ENCODE peak calls at places on chromosomes 3 and 15, in five cellular contexts. One of them, this sample, is unnamed.

GRCh38 chr3:161042023-161042501 is 63.1 kb downstream of the B3GALNT1 start:
- DNase-seq in esophagus squamous epithelium: no peak
- DNase-seq in body of pancreas: peak
- DNase-seq in type B pancreatic cell: no peak
- DNase-seq in endothelial cell: no peak
- DNase-seq in this sample: no peak

GRCh38 chr3:71444028-71444860 is 139.3 kb downstream of the FOXP1 start:
- DNase-seq in esophagus squamous epithelium: peak
- DNase-seq in body of pancreas: peak
- DNase-seq in type B pancreatic cell: no peak
- DNase-seq in endothelial cell: peak
- DNase-seq in this sample: no peak

GRCh38 chr15:89654847-89655805 is at the start of gene KIF7:
- DNase-seq in esophagus squamous epithelium: no peak
- DNase-seq in body of pancreas: peak
- DNase-seq in type B pancreatic cell: no peak
- DNase-seq in endothelial cell: peak
- DNase-seq in this sample: no peak

GRCh38 chr3:34583451-34583850 is 785.0 kb downstream of the PDCD6IP start:
- DNase-seq in esophagus squamous epithelium: no peak
- DNase-seq in body of pancreas: no peak
- DNase-seq in type B pancreatic cell: no peak
- DNase-seq in endothelial cell: no peak
- DNase-seq in this sample: no peak

GRCh38 chr3:141663993-141664392 is 74.1 kb upstream of the RNF7 start:
- DNase-seq in esophagus squamous epithelium: no peak
- DNase-seq in body of pancreas: no peak
- DNase-seq in type B pancreatic cell: no peak
- DNase-seq in endothelial cell: no peak
- DNase-seq in this sample: no peak

GRCh38 chr3:64187065-64187959 is 38.0 kb downstream of the PRICKLE2 start:
- DNase-seq in esophagus squamous epithelium: no peak
- DNase-seq in body of pancreas: peak
- DNase-seq in type B pancreatic cell: no peak
- DNase-seq in endothelial cell: no peak
- DNase-seq in this sample: peak

GRCh38 chr3:123385072-123385471 is 63.8 kb downstream of the ADCY5 start:
- DNase-seq in esophagus squamous epithelium: no peak
- DNase-seq in body of pancreas: no peak
- DNase-seq in type B pancreatic cell: no peak
- DNase-seq in endothelial cell: no peak
- DNase-seq in this sample: no peak

GRCh38 chr3:5194801-5195509 is 7.4 kb downstream of the EDEM1 start:
- DNase-seq in esophagus squamous epithelium: no peak
- DNase-seq in body of pancreas: peak
- DNase-seq in type B pancreatic cell: no peak
- DNase-seq in endothelial cell: no peak
- DNase-seq in this sample: no peak

GRCh38 chr15:84921121-84921520 is 36.7 kb downstream of the SLC28A1 start:
- DNase-seq in esophagus squamous epithelium: no peak
- DNase-seq in body of pancreas: no peak
- DNase-seq in type B pancreatic cell: no peak
- DNase-seq in endothelial cell: no peak
- DNase-seq in this sample: no peak

GRCh38 chr3:46695177-46695961 is 1.9 kb upstream of the ALS2CL start:
- DNase-seq in esophagus squamous epithelium: no peak
- DNase-seq in body of pancreas: peak
- DNase-seq in type B pancreatic cell: no peak
- DNase-seq in endothelial cell: peak
- DNase-seq in this sample: no peak

GRCh38 chr15:68774120-68774519 is 46.6 kb downstream of the ANP32A start:
- DNase-seq in esophagus squamous epithelium: no peak
- DNase-seq in body of pancreas: no peak
- DNase-seq in type B pancreatic cell: peak
- DNase-seq in endothelial cell: no peak
- DNase-seq in this sample: peak

GRCh38 chr15:31347067-31347975 is 20.7 kb downstream of the KLF13 start:
- DNase-seq in esophagus squamous epithelium: no peak
- DNase-seq in body of pancreas: no peak
- DNase-seq in type B pancreatic cell: no peak
- DNase-seq in endothelial cell: no peak
- DNase-seq in this sample: no peak

GRCh38 chr15:89361451-89362202 is 27.0 kb upstream of the POLG start:
- DNase-seq in esophagus squamous epithelium: no peak
- DNase-seq in body of pancreas: peak
- DNase-seq in type B pancreatic cell: peak
- DNase-seq in endothelial cell: peak
- DNase-seq in this sample: no peak

GRCh38 chr3:119245778-119246177 is 5.1 kb upstream of the B4GALT4 start:
- DNase-seq in esophagus squamous epithelium: no peak
- DNase-seq in body of pancreas: peak
- DNase-seq in type B pancreatic cell: no peak
- DNase-seq in endothelial cell: no peak
- DNase-seq in this sample: no peak

GRCh38 chr3:181568693-181569092 is 143.0 kb upstream of the SOX2 start:
- DNase-seq in esophagus squamous epithelium: no peak
- DNase-seq in body of pancreas: no peak
- DNase-seq in type B pancreatic cell: no peak
- DNase-seq in endothelial cell: no peak
- DNase-seq in this sample: no peak

GRCh38 chr3:123310741-123311140 is 109.0 kb downstream of the SEC22A start:
- DNase-seq in esophagus squamous epithelium: no peak
- DNase-seq in body of pancreas: no peak
- DNase-seq in type B pancreatic cell: no peak
- DNase-seq in endothelial cell: no peak
- DNase-seq in this sample: no peak

GRCh38 chr3:13092621-13093339 is 19.6 kb upstream of the IQSEC1 start:
- DNase-seq in esophagus squamous epithelium: no peak
- DNase-seq in body of pancreas: peak
- DNase-seq in type B pancreatic cell: no peak
- DNase-seq in endothelial cell: no peak
- DNase-seq in this sample: no peak

GRCh38 chr3:140602781-140603180 is 75.1 kb upstream of the TRIM42 start:
- DNase-seq in esophagus squamous epithelium: no peak
- DNase-seq in body of pancreas: no peak
- DNase-seq in type B pancreatic cell: no peak
- DNase-seq in endothelial cell: no peak
- DNase-seq in this sample: no peak

GRCh38 chr3:184067573-184068055 is 14.8 kb downstream of the HTR3C start:
- DNase-seq in esophagus squamous epithelium: no peak
- DNase-seq in body of pancreas: no peak
- DNase-seq in type B pancreatic cell: no peak
- DNase-seq in endothelial cell: no peak
- DNase-seq in this sample: no peak

GRCh38 chr3:98655666-98656065 is 62.3 kb upstream of the CPOX start:
- DNase-seq in esophagus squamous epithelium: no peak
- DNase-seq in body of pancreas: no peak
- DNase-seq in type B pancreatic cell: no peak
- DNase-seq in endothelial cell: no peak
- DNase-seq in this sample: no peak

GRCh38 chr15:87736401-87736800 is 520.1 kb downstream of the NTRK3 start:
- DNase-seq in esophagus squamous epithelium: no peak
- DNase-seq in body of pancreas: no peak
- DNase-seq in type B pancreatic cell: no peak
- DNase-seq in endothelial cell: no peak
- DNase-seq in this sample: no peak

GRCh38 chr15:68299436-68299835 is 21.9 kb downstream of the FEM1B start:
- DNase-seq in esophagus squamous epithelium: no peak
- DNase-seq in body of pancreas: no peak
- DNase-seq in type B pancreatic cell: peak
- DNase-seq in endothelial cell: no peak
- DNase-seq in this sample: no peak

GRCh38 chr3:122594025-122594424 is 16.6 kb downstream of the PARP15 start:
- DNase-seq in esophagus squamous epithelium: no peak
- DNase-seq in body of pancreas: no peak
- DNase-seq in type B pancreatic cell: no peak
- DNase-seq in endothelial cell: no peak
- DNase-seq in this sample: no peak

GRCh38 chr3:171936231-171936841 is 93.2 kb downstream of the TMEM212 start:
- DNase-seq in esophagus squamous epithelium: no peak
- DNase-seq in body of pancreas: no peak
- DNase-seq in type B pancreatic cell: no peak
- DNase-seq in endothelial cell: no peak
- DNase-seq in this sample: no peak

GRCh38 chr3:3815206-3815605 is 16.0 kb downstream of the LRRN1 start:
- DNase-seq in esophagus squamous epithelium: no peak
- DNase-seq in body of pancreas: no peak
- DNase-seq in type B pancreatic cell: no peak
- DNase-seq in endothelial cell: no peak
- DNase-seq in this sample: no peak

GRCh38 chr15:89777073-89777820 is 1.1 kb downstream of the MESP2 start:
- DNase-seq in esophagus squamous epithelium: no peak
- DNase-seq in body of pancreas: no peak
- DNase-seq in type B pancreatic cell: no peak
- DNase-seq in endothelial cell: no peak
- DNase-seq in this sample: no peak

GRCh38 chr15:60681353-60681752 is 202.4 kb upstream of the ICE2 start:
- DNase-seq in esophagus squamous epithelium: no peak
- DNase-seq in body of pancreas: no peak
- DNase-seq in type B pancreatic cell: no peak
- DNase-seq in endothelial cell: no peak
- DNase-seq in this sample: no peak

GRCh38 chr3:148081926-148082325 is 615.8 kb upstream of the AGTR1 start:
- DNase-seq in esophagus squamous epithelium: no peak
- DNase-seq in body of pancreas: no peak
- DNase-seq in type B pancreatic cell: no peak
- DNase-seq in endothelial cell: no peak
- DNase-seq in this sample: no peak

GRCh38 chr3:110811050-110811449 is 260.6 kb upstream of the NECTIN3 start:
- DNase-seq in esophagus squamous epithelium: no peak
- DNase-seq in body of pancreas: no peak
- DNase-seq in type B pancreatic cell: no peak
- DNase-seq in endothelial cell: no peak
- DNase-seq in this sample: no peak

GRCh38 chr15:101458158-101458895 is 31.2 kb downstream of the PCSK6 start:
- DNase-seq in esophagus squamous epithelium: no peak
- DNase-seq in body of pancreas: no peak
- DNase-seq in type B pancreatic cell: no peak
- DNase-seq in endothelial cell: no peak
- DNase-seq in this sample: no peak

GRCh38 chr15:99963976-99964375 is 230.7 kb upstream of the LYSMD4 start:
- DNase-seq in esophagus squamous epithelium: no peak
- DNase-seq in body of pancreas: no peak
- DNase-seq in type B pancreatic cell: peak
- DNase-seq in endothelial cell: no peak
- DNase-seq in this sample: peak

DNA sequence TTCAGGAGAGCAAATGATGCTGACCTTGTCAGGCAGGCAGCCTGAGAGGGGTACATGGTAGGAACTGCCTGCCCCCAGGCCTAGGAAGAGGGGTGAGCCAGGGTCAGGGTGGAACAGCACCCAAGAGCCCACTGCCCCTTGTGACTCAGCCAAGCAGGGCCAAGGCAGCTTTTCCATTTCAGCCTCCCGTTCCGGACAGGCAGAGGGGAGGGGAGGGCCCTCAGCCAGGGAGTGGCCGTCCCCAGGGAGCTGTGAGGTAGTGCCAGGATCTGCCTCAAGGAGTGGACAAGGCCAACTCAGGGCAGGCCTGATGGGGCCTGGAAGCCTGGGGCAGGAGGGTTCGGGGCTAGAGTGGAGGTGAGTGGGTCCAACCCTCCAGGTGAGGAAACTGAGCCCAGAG is 5.1 kb upstream of the ANKRD63 start:
- DNase-seq in esophagus squamous epithelium: no peak
- DNase-seq in body of pancreas: no peak
- DNase-seq in type B pancreatic cell: no peak
- DNase-seq in endothelial cell: no peak
- DNase-seq in this sample: no peak
- TF ChIP-seq CTCF in esophagus squamous epithelium: no peak
- TF ChIP-seq CTCF in body of pancreas: no peak
- TF ChIP-seq CTCF in type B pancreatic cell: no peak
- TF ChIP-seq CTCF in endothelial cell: no peak
- TF ChIP-seq CTCF in this sample: no peak

DNA sequence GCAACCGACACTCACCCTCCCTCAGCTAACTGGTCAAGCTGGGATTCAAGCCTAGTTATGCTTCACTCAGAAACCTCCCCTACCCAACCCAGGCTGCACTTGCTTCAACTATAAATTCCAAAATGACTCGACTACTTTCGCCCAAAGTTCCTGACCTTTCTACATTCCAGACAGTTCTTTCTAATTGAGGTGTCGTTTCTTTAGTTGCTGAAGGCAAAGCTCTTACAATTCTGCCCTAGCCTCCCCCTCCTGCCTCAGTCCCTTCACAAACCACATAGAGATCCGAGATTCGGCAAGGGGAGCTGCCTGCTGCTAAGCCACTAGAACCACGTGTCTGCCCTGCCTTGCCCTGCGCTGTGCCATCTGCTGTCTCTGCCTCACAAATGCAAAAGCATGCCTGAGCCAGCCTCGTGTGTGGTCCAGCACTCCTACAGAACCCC is 74.7 kb upstream of the SH3GL3 start:
- DNase-seq in esophagus squamous epithelium: no peak
- DNase-seq in body of pancreas: no peak
- DNase-seq in type B pancreatic cell: no peak
- DNase-seq in endothelial cell: no peak
- DNase-seq in this sample: peak
- TF ChIP-seq CTCF in esophagus squamous epithelium: no peak
- TF ChIP-seq CTCF in body of pancreas: no peak
- TF ChIP-seq CTCF in type B pancreatic cell: no peak
- TF ChIP-seq CTCF in endothelial cell: no peak
- TF ChIP-seq CTCF in this sample: no peak

GRCh38 chr3:24829011-24829581 is 334.4 kb upstream of the THRB start:
- DNase-seq in esophagus squamous epithelium: no peak
- DNase-seq in body of pancreas: peak
- DNase-seq in type B pancreatic cell: peak
- DNase-seq in endothelial cell: peak
- DNase-seq in this sample: peak
- TF ChIP-seq CTCF in esophagus squamous epithelium: no peak
- TF ChIP-seq CTCF in body of pancreas: no peak
- TF ChIP-seq CTCF in type B pancreatic cell: no peak
- TF ChIP-seq CTCF in endothelial cell: no peak
- TF ChIP-seq CTCF in this sample: no peak

DNA sequence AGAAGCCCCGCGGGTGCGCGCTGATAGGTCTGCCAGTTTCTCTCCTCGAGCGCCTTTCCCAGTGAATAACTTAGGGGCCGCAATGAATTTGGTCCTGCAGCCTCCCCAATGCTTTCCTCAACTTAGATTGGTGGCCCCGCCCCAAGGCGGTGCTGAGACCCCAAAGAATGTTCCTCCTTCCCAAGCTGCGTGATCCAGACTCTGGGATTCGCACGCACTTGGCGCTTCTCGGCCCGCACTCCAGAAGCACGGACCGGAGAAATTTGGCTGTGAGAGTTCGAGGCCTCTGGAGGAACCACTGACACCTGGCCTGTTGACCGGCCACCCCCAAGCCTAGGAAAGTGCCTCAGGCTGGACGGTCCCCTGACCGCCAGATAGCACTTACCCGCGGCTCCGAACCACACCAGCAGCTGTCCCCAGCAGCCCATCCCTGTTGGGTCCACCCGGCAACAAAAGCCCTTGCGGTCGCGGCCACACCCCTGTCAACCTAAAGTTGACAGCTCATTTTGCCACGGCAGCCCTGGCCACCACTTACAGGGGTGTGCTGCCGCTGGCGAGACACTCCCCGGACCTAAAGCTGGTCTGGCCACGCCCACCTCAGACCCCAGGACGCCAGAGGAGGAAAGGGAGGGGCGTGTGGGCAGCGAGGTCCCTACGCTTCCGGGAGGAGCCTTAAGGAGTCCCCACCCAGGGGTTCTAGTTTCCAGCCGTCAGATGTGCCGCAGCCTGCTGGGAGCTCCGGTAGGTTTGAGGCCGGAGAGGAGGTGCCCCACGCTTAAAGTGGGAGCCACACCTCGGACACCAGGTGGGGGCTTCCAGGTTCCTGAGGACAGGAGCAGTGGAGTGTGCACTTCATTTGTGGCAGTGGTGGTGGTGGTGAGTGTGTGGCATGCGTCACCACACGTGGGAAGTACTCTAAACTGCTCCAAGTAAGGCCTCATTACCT is at the start of gene LTK:
- DNase-seq in esophagus squamous epithelium: no peak
- DNase-seq in body of pancreas: no peak
- DNase-seq in type B pancreatic cell: no peak
- DNase-seq in endothelial cell: no peak
- DNase-seq in this sample: no peak
- TF ChIP-seq CTCF in esophagus squamous epithelium: no peak
- TF ChIP-seq CTCF in body of pancreas: no peak
- TF ChIP-seq CTCF in type B pancreatic cell: no peak
- TF ChIP-seq CTCF in endothelial cell: no peak
- TF ChIP-seq CTCF in this sample: no peak